ENCODE peak calls at places on chromosomes 2 and 18, in eight cellular contexts. One of them, this sample, is unnamed.

GRCh38 chr2:25369876-25370275 is 28.2 kb upstream of the DNMT3A start:
- DNase-seq in PC-9: no peak
- DNase-seq in mammary epithelial cell: no peak
- DNase-seq in hepatocyte: no peak
- DNase-seq in adrenal gland: no peak
- DNase-seq in fibroblast of lung: no peak
- DNase-seq in AG04450: no peak
- DNase-seq in cardiac fibroblast: no peak
- DNase-seq in this sample: no peak

GRCh38 chr2:171529914-171530313 is 7.6 kb downstream of the CYBRD1 start:
- DNase-seq in mammary epithelial cell: no peak
- DNase-seq in cardiac fibroblast: peak
- DNase-seq in PC-9: peak
- DNase-seq in fibroblast of lung: no peak
- DNase-seq in hepatocyte: no peak
- DNase-seq in adrenal gland: no peak
- DNase-seq in AG04450: no peak
- DNase-seq in this sample: peak

GRCh38 chr2:41782306-41783158 is 265.3 kb upstream of the PKDCC start:
- DNase-seq in cardiac fibroblast: peak
- DNase-seq in hepatocyte: peak
- DNase-seq in PC-9: no peak
- DNase-seq in adrenal gland: no peak
- DNase-seq in AG04450: peak
- DNase-seq in fibroblast of lung: peak
- DNase-seq in mammary epithelial cell: peak
- DNase-seq in this sample: peak

GRCh38 chr2:42754021-42754775 is 9.7 kb downstream of the OXER1 start:
- DNase-seq in PC-9: no peak
- DNase-seq in mammary epithelial cell: no peak
- DNase-seq in adrenal gland: no peak
- DNase-seq in AG04450: no peak
- DNase-seq in cardiac fibroblast: no peak
- DNase-seq in hepatocyte: no peak
- DNase-seq in fibroblast of lung: no peak
- DNase-seq in this sample: no peak

GRCh38 chr2:128773641-128774319 is 455.1 kb upstream of the HS6ST1 start:
- DNase-seq in mammary epithelial cell: no peak
- DNase-seq in adrenal gland: no peak
- DNase-seq in PC-9: no peak
- DNase-seq in cardiac fibroblast: no peak
- DNase-seq in fibroblast of lung: no peak
- DNase-seq in hepatocyte: no peak
- DNase-seq in AG04450: no peak
- DNase-seq in this sample: no peak

GRCh38 chr18:11985532-11985931 is 4.2 kb downstream of the IMPA2 start:
- DNase-seq in fibroblast of lung: no peak
- DNase-seq in AG04450: no peak
- DNase-seq in adrenal gland: no peak
- DNase-seq in cardiac fibroblast: no peak
- DNase-seq in PC-9: no peak
- DNase-seq in mammary epithelial cell: no peak
- DNase-seq in hepatocyte: no peak
- DNase-seq in this sample: no peak

GRCh38 chr2:85779641-85780315 is 26.0 kb downstream of the ATOH8 start:
- DNase-seq in cardiac fibroblast: no peak
- DNase-seq in fibroblast of lung: no peak
- DNase-seq in AG04450: no peak
- DNase-seq in hepatocyte: no peak
- DNase-seq in PC-9: no peak
- DNase-seq in adrenal gland: no peak
- DNase-seq in mammary epithelial cell: no peak
- DNase-seq in this sample: no peak

GRCh38 chr18:50970006-50970405 is 2.2 kb downstream of the ELAC1 start:
- DNase-seq in fibroblast of lung: no peak
- DNase-seq in adrenal gland: no peak
- DNase-seq in hepatocyte: no peak
- DNase-seq in PC-9: peak
- DNase-seq in cardiac fibroblast: no peak
- DNase-seq in AG04450: no peak
- DNase-seq in mammary epithelial cell: peak
- DNase-seq in this sample: no peak

GRCh38 chr2:210477496-210477895 is 937 bp upstream of the LANCL1 start:
- DNase-seq in AG04450: peak
- DNase-seq in adrenal gland: no peak
- DNase-seq in fibroblast of lung: peak
- DNase-seq in hepatocyte: peak
- DNase-seq in cardiac fibroblast: peak
- DNase-seq in mammary epithelial cell: peak
- DNase-seq in PC-9: no peak
- DNase-seq in this sample: peak

GRCh38 chr2:210476194-210477128 is at the start of gene LANCL1:
- DNase-seq in AG04450: peak
- DNase-seq in mammary epithelial cell: peak
- DNase-seq in adrenal gland: peak
- DNase-seq in fibroblast of lung: peak
- DNase-seq in hepatocyte: peak
- DNase-seq in PC-9: peak
- DNase-seq in cardiac fibroblast: peak
- DNase-seq in this sample: peak

GRCh38 chr2:210475726-210476125 is 833 bp downstream of the LANCL1 start:
- DNase-seq in cardiac fibroblast: peak
- DNase-seq in mammary epithelial cell: no peak
- DNase-seq in adrenal gland: no peak
- DNase-seq in hepatocyte: no peak
- DNase-seq in AG04450: no peak
- DNase-seq in fibroblast of lung: peak
- DNase-seq in PC-9: no peak
- DNase-seq in this sample: peak

GRCh38 chr2:210478661-210479060 is 2.1 kb upstream of the LANCL1 start:
- DNase-seq in mammary epithelial cell: no peak
- DNase-seq in adrenal gland: no peak
- DNase-seq in PC-9: no peak
- DNase-seq in cardiac fibroblast: no peak
- DNase-seq in hepatocyte: no peak
- DNase-seq in fibroblast of lung: no peak
- DNase-seq in AG04450: no peak
- DNase-seq in this sample: no peak

DNA sequence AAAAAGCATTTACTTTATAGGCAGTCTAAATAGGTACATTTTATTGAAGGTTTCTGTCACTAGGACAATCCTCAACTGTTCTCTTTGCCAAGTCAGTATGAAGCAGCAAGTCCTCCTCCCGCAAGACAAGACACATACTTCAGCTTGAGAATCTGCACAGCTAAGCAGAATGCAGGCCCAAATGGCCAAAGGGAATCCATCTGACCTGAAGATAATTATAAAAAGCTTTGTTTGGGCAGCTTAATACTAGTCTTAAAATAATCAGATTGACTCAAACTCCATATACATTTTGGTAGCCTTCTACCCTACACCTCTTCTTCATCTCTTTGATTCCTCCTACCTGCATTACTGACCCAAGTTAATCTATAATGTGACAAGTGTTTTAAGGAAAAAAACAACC is 1.8 kb downstream of the LANCL1 start:
- DNase-seq in mammary epithelial cell: no peak
- DNase-seq in cardiac fibroblast: no peak
- DNase-seq in adrenal gland: no peak
- DNase-seq in hepatocyte: no peak
- DNase-seq in fibroblast of lung: no peak
- DNase-seq in PC-9: no peak
- DNase-seq in AG04450: no peak
- DNase-seq in this sample: no peak
- H3K4me3 ChIP-seq in mammary epithelial cell: no peak
- H3K4me3 ChIP-seq in cardiac fibroblast: no peak
- H3K4me3 ChIP-seq in adrenal gland: no peak
- H3K4me3 ChIP-seq in hepatocyte: no peak
- H3K4me3 ChIP-seq in fibroblast of lung: no peak
- H3K4me3 ChIP-seq in PC-9: no peak
- H3K4me3 ChIP-seq in AG04450: no peak
- H3K4me3 ChIP-seq in this sample: no peak

GRCh38 chr2:46647041-46647440 is 167.7 kb downstream of the TMEM247 start:
- DNase-seq in fibroblast of lung: no peak
- DNase-seq in AG04450: no peak
- DNase-seq in hepatocyte: no peak
- DNase-seq in mammary epithelial cell: no peak
- DNase-seq in PC-9: no peak
- DNase-seq in adrenal gland: no peak
- DNase-seq in cardiac fibroblast: no peak
- DNase-seq in this sample: no peak

GRCh38 chr2:46644690-46645385 is 165.5 kb downstream of the TMEM247 start:
- DNase-seq in cardiac fibroblast: peak
- DNase-seq in PC-9: peak
- DNase-seq in mammary epithelial cell: no peak
- DNase-seq in fibroblast of lung: peak
- DNase-seq in hepatocyte: no peak
- DNase-seq in adrenal gland: no peak
- DNase-seq in AG04450: no peak
- DNase-seq in this sample: no peak

GRCh38 chr2:46645681-46646162 is 166.4 kb downstream of the TMEM247 start:
- DNase-seq in cardiac fibroblast: peak
- DNase-seq in mammary epithelial cell: peak
- DNase-seq in adrenal gland: no peak
- DNase-seq in hepatocyte: peak
- DNase-seq in fibroblast of lung: peak
- DNase-seq in AG04450: peak
- DNase-seq in PC-9: peak
- DNase-seq in this sample: peak

GRCh38 chr2:46643951-46644350 is 164.6 kb downstream of the TMEM247 start:
- DNase-seq in PC-9: peak
- DNase-seq in fibroblast of lung: no peak
- DNase-seq in hepatocyte: no peak
- DNase-seq in adrenal gland: no peak
- DNase-seq in mammary epithelial cell: peak
- DNase-seq in cardiac fibroblast: no peak
- DNase-seq in AG04450: no peak
- DNase-seq in this sample: no peak

DNA sequence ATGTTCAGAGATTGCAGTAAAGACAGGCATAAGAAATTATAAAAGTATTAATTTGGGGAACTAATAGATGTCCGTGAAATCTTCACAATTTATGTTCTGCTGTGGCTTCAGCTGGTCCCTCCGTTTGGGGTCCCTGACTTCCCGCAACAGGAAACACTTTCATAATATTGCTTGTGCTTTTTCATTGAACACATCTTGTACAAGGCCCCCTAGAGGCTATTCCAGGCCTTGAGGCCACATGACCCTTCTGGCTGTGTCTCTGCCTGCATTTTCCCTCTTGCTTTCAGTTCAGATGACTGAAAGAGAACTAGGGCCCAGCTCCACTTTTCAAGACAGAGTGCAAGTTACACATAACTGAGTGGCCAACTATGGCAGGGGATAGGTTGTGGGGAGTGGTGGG is 164.1 kb downstream of the TMEM247 start:
- DNase-seq in PC-9: no peak
- DNase-seq in adrenal gland: no peak
- DNase-seq in fibroblast of lung: no peak
- DNase-seq in cardiac fibroblast: no peak
- DNase-seq in mammary epithelial cell: no peak
- DNase-seq in AG04450: no peak
- DNase-seq in hepatocyte: no peak
- DNase-seq in this sample: no peak
- TF ChIP-seq CTCF in PC-9: peak
- TF ChIP-seq CTCF in adrenal gland: no peak
- TF ChIP-seq CTCF in fibroblast of lung: no peak
- TF ChIP-seq CTCF in cardiac fibroblast: no peak
- TF ChIP-seq CTCF in mammary epithelial cell: no peak
- TF ChIP-seq CTCF in AG04450: peak
- TF ChIP-seq CTCF in hepatocyte: no peak
- TF ChIP-seq CTCF in this sample: peak

GRCh38 chr2:198157314-198157713 is 352.9 kb downstream of the PLCL1 start:
- DNase-seq in mammary epithelial cell: no peak
- DNase-seq in hepatocyte: no peak
- DNase-seq in AG04450: no peak
- DNase-seq in adrenal gland: no peak
- DNase-seq in PC-9: no peak
- DNase-seq in fibroblast of lung: no peak
- DNase-seq in cardiac fibroblast: no peak
- DNase-seq in this sample: no peak
- H3K4me3 ChIP-seq in mammary epithelial cell: no peak
- H3K4me3 ChIP-seq in hepatocyte: no peak
- H3K4me3 ChIP-seq in AG04450: no peak
- H3K4me3 ChIP-seq in adrenal gland: no peak
- H3K4me3 ChIP-seq in PC-9: no peak
- H3K4me3 ChIP-seq in fibroblast of lung: no peak
- H3K4me3 ChIP-seq in cardiac fibroblast: no peak
- H3K4me3 ChIP-seq in this sample: no peak

GRCh38 chr2:55618025-55618648 is 715 bp upstream of the PPP4R3B start:
- DNase-seq in PC-9: peak
- DNase-seq in adrenal gland: no peak
- DNase-seq in mammary epithelial cell: no peak
- DNase-seq in hepatocyte: no peak
- DNase-seq in fibroblast of lung: no peak
- DNase-seq in AG04450: no peak
- DNase-seq in cardiac fibroblast: no peak
- DNase-seq in this sample: peak
- TF ChIP-seq CTCF in PC-9: peak
- TF ChIP-seq CTCF in adrenal gland: no peak
- TF ChIP-seq CTCF in mammary epithelial cell: no peak
- TF ChIP-seq CTCF in hepatocyte: no peak
- TF ChIP-seq CTCF in fibroblast of lung: no peak
- TF ChIP-seq CTCF in AG04450: no peak
- TF ChIP-seq CTCF in cardiac fibroblast: no peak
- TF ChIP-seq CTCF in this sample: no peak

GRCh38 chr2:118222643-118223486 is 134.6 kb downstream of the INSIG2 start:
- DNase-seq in fibroblast of lung: peak
- DNase-seq in hepatocyte: no peak
- DNase-seq in AG04450: no peak
- DNase-seq in PC-9: no peak
- DNase-seq in adrenal gland: no peak
- DNase-seq in mammary epithelial cell: no peak
- DNase-seq in cardiac fibroblast: peak
- DNase-seq in this sample: no peak
- H3K4me3 ChIP-seq in fibroblast of lung: no peak
- H3K4me3 ChIP-seq in hepatocyte: no peak
- H3K4me3 ChIP-seq in AG04450: no peak
- H3K4me3 ChIP-seq in PC-9: no peak
- H3K4me3 ChIP-seq in adrenal gland: no peak
- H3K4me3 ChIP-seq in mammary epithelial cell: no peak
- H3K4me3 ChIP-seq in cardiac fibroblast: no peak
- H3K4me3 ChIP-seq in this sample: no peak

DNA sequence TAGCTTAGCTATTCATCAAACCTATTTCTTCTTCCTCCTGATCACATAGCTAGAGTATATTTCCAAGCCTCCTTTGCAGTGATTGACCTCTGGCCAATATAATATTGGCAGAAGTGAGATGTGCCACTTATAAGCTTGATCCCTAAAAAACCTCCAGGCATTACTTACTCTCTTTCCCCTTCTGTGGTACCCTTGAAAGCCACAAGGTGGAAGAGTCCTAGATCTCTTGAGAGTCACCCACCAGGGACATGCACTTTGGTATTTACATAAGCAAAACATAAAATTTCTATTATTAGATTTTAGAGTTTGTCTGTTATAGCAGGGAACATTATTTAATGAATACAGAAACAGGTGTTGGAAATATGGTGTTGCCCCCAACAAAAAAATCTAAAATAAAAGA is 112.0 kb downstream of the EXOC6B start:
- DNase-seq in AG04450: no peak
- DNase-seq in mammary epithelial cell: no peak
- DNase-seq in PC-9: no peak
- DNase-seq in cardiac fibroblast: no peak
- DNase-seq in fibroblast of lung: no peak
- DNase-seq in adrenal gland: no peak
- DNase-seq in hepatocyte: no peak
- DNase-seq in this sample: no peak
- TF ChIP-seq CTCF in AG04450: peak
- TF ChIP-seq CTCF in mammary epithelial cell: peak
- TF ChIP-seq CTCF in PC-9: peak
- TF ChIP-seq CTCF in cardiac fibroblast: no peak
- TF ChIP-seq CTCF in fibroblast of lung: no peak
- TF ChIP-seq CTCF in adrenal gland: no peak
- TF ChIP-seq CTCF in hepatocyte: no peak
- TF ChIP-seq CTCF in this sample: peak